ENCODE peak calls at places on chromosome 6, in ten cellular contexts. Z is lower lobe of right lung, H is ascending aorta, V is tibial nerve, D is colonic mucosa, J is body of pancreas, U is suprapubic skin, A is RWPE2, M is tibial artery, I is uterus. S is an unnamed sample.

GRCh38 chr6:124433369-124434064 is 528.7 kb upstream of the RNF217 start:
- DNase-seq in Z (no peak), H (no peak), V (no peak), D (no peak), J (no peak), U (no peak), A (no peak), M (no peak), I (no peak), S (no peak)

GRCh38 chr6:110960014-110960390 is 1.5 kb downstream of the GTF3C6 start:
- DNase-seq in Z (no peak), H (no peak), V (no peak), D (no peak), J (no peak), U (no peak), A (no peak), M (no peak), I (no peak), S (no peak)

GRCh38 chr6:45946352-45946751 is 69.3 kb downstream of the CLIC5 start:
- DNase-seq in Z (no peak), H (no peak), V (peak; percentile 50), D (no peak), J (peak; percentile 16), U (no peak), A (no peak), M (no peak), I (peak; percentile 41), S (no peak)

GRCh38 chr6:89679215-89680120 is 40.9 kb upstream of the LYRM2 start:
- DNase-seq in Z (no peak), H (no peak), V (no peak), D (no peak), J (no peak), U (no peak), A (no peak), M (no peak), I (no peak), S (no peak)

GRCh38 chr6:91608428-91608827 is 1021.6 kb upstream of the MAP3K7 start:
- DNase-seq in Z (no peak), H (no peak), V (no peak), D (no peak), J (no peak), U (no peak), A (no peak), M (no peak), I (no peak), S (no peak)

GRCh38 chr6:14770040-14770439 is 475.8 kb upstream of the JARID2 start:
- DNase-seq in Z (no peak), H (no peak), V (no peak), D (no peak), J (no peak), U (no peak), A (no peak), M (no peak), I (no peak), S (no peak)

GRCh38 chr6:40349092-40349491 is 238.1 kb downstream of the LRFN2 start:
- DNase-seq in Z (no peak), H (no peak), V (no peak), D (no peak), J (no peak), U (peak; percentile 53), A (no peak), M (peak; percentile 52), I (peak; percentile 55), S (peak; percentile 3)

GRCh38 chr6:47853766-47854165 is 71.9 kb downstream of the OPN5 start:
- DNase-seq in Z (no peak), H (no peak), V (no peak), D (no peak), J (no peak), U (no peak), A (no peak), M (no peak), I (no peak), S (no peak)

GRCh38 chr6:36101691-36102090 is 28.6 kb upstream of the MAPK13 start:
- DNase-seq in Z (no peak), H (no peak), V (no peak), D (no peak), J (no peak), U (no peak), A (no peak), M (no peak), I (no peak), S (no peak)

GRCh38 chr6:157126183-157127098 is 196.9 kb downstream of the TMEM242 start:
- DNase-seq in Z (no peak), H (no peak), V (no peak), D (no peak), J (no peak), U (no peak), A (no peak), M (no peak), I (no peak), S (no peak)

GRCh38 chr6:72248621-72249020 is 362.3 kb downstream of the RIMS1 start:
- DNase-seq in Z (no peak), H (no peak), V (no peak), D (no peak), J (no peak), U (no peak), A (no peak), M (no peak), I (no peak), S (no peak)

GRCh38 chr6:74585779-74586178 is 620.1 kb downstream of the COL12A1 start:
- DNase-seq in Z (no peak), H (no peak), V (no peak), D (no peak), J (no peak), U (no peak), A (no peak), M (no peak), I (no peak), S (no peak)

DNA sequence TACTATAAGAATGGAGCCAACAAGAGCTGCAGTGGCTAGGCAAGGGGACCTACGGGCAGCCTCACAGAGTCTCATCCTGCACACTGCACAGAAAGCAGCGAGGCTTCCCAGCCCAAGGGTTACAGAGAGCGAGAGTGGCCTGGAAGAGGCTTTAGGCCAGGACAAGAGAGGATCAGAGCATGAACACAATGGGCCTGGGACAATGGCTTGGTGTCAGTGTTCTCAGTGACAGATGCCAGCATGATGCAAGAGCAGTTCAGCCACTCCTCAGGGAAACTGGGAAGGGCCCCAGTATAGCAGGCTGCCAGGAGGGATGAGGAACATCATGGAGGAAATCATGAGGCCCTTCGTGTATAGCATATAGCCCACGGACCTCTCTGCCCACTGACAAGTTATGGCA is 108.0 kb downstream of the NUS1 start:
- DNase-seq in Z (no peak), H (no peak), V (no peak), D (no peak), J (no peak), U (no peak), A (no peak), M (no peak), I (no peak), S (no peak)
- H3K4me1 ChIP-seq in Z (no peaks in the 10 kb centered on the region), H (no peaks in the 10 kb centered on the region), V (no peaks in the 10 kb centered on the region), D (no peaks in the 10 kb centered on the region), J (no peaks in the 10 kb centered on the region), U (no peaks in the 10 kb centered on the region), A (no peaks in the 10 kb centered on the region), M (no peaks in the 10 kb centered on the region), I (no peaks in the 10 kb centered on the region), S (no peaks in the 10 kb centered on the region)

DNA sequence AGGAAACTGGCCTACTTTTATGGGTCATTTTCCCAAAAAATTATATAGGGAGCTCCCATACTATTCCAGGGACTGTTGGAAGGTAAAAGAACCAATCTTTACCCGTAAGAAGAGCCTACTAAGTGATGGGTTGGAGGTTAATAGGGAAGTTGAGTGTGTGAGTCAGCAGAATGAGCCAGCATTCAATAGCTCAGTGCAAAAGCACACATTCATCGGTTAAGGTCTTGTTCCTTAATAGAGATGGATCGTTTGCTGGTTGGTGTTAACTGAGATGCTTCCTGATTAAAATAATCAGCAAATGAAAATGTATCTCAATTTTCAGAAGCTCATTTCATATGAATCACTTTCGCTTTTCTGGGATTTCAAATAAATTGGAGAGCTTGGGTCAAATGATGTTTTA is 115.3 kb upstream of the MRPS10 start:
- DNase-seq in Z (no peak), H (no peak), V (no peak), D (no peak), J (no peak), U (no peak), A (no peak), M (no peak), I (no peak), S (no peak)
- H3K4me3 ChIP-seq in Z (no peak overlapping the region), H (no peak overlapping the region), V (no peak overlapping the region), D (no peak overlapping the region), J (no peak overlapping the region), U (no peak overlapping the region), A (no peak overlapping the region), M (no peak overlapping the region), I (no peak overlapping the region), S (no peak overlapping the region)

GRCh38 chr6:3524461-3524860 is 67.6 kb upstream of the SLC22A23 start:
- DNase-seq in Z (no peak), H (no peak), V (no peak), D (no peak), J (no peak), U (no peak), A (no peak), M (no peak), I (no peak), S (no peak)

GRCh38 chr6:3522561-3523287 is 65.9 kb upstream of the SLC22A23 start:
- DNase-seq in Z (no peak), H (no peak), V (no peak), D (no peak), J (no peak), U (no peak), A (no peak), M (no peak), I (no peak), S (no peak)

GRCh38 chr6:3520541-3521220 is 63.8 kb upstream of the SLC22A23 start:
- DNase-seq in Z (no peak), H (no peak), V (no peak), D (no peak), J (no peak), U (no peak), A (no peak), M (no peak), I (no peak), S (no peak)

GRCh38 chr6:3523966-3524365 is 67.1 kb upstream of the SLC22A23 start:
- DNase-seq in Z (no peak), H (no peak), V (no peak), D (no peak), J (no peak), U (no peak), A (no peak), M (no peak), I (no peak), S (no peak)

DNA sequence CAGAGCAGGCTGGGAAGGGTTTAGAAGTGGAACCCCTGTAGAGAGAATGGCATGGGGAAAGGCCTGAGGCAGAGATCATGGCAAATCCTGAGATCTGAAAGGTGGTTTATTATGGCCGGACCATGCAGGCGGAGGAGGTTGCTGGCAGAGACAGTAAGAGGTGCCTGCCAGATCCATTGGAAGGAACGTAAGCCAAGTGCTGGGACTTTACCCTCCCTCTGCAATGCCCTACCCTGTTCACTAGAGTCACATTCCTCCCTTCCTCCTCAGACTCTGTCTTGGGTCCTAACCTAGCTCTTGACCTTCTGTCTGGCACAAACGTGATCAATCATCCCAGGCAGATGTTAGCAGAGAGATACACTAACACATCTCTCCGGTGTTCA is 66.4 kb upstream of the SLC22A23 start:
- DNase-seq in Z (no peak), H (no peak), V (no peak), D (peak; percentile 36), J (no peak), U (no peak), A (no peak), M (no peak), I (no peak), S (no peak)
- H3K4me1 ChIP-seq in Z (no peaks in the 10 kb centered on the region), H (peaks cover 5% of the 10 kb centered on the region), V (no peaks in the 10 kb centered on the region), D (no peaks in the 10 kb centered on the region), J (peaks cover 6% of the 10 kb centered on the region), U (peaks cover 33% of the 10 kb centered on the region), A (peaks cover 49% of the 10 kb centered on the region), M (peaks cover 25% of the 10 kb centered on the region), I (no peaks in the 10 kb centered on the region), S (no peaks in the 10 kb centered on the region)

GRCh38 chr6:33416386-33417126 is 1.4 kb downstream of the CUTA start:
- DNase-seq in Z (no peak), H (no peak), V (no peak), D (no peak), J (no peak), U (no peak), A (no peak), M (no peak), I (no peak), S (no peak)
- H3K4me3 ChIP-seq in Z (peak overlapping the region; percentile 85), H (peak overlapping the region; percentile 82), V (peak overlapping the region; percentile 74), D (peak overlapping the region; percentile 67), J (no peak overlapping the region), U (peak overlapping the region; percentile 66), A (peak overlapping the region; percentile 43), M (peak overlapping the region; percentile 79), I (peak overlapping the region; percentile 63), S (peak overlapping the region; percentile 70)

S was measured in CD8-positive, alpha-beta T cell.